ENCODE peak calls at places on chromosomes 13 and 19, in four cellular contexts. M, R, Q and F are unnamed samples.
A peak's percentile ranks its signal among the peaks of the same experiment; 100 is the strongest.

GRCh38 chr13:98801626-98802418 is 49.4 kb upstream of the SLC15A1 start:
- DNase-seq in R (no peak), Q (no peak), M (no peak), F (no peak)

GRCh38 chr13:109572389-109572788 is 214.0 kb downstream of the IRS2 start:
- DNase-seq in M (no peak), R (no peak), Q (no peak), F (no peak)

GRCh38 chr19:30968210-30968609 is 381.0 kb downstream of the TSHZ3 start:
- DNase-seq in M (no peak), Q (peak; percentile 44), R (no peak), F (no peak)

GRCh38 chr13:113032291-113032690 is 63.3 kb downstream of the MCF2L start:
- DNase-seq in M (no peak), R (no peak), Q (no peak), F (no peak)

GRCh38 chr19:1855828-1856255 is 7.5 kb downstream of the KLF16 start:
- DNase-seq in M (no peak), Q (no peak), R (no peak), F (no peak)

GRCh38 chr13:33649212-33649917 is 168.6 kb upstream of the RFC3 start:
- DNase-seq in Q (no peak), R (no peak), M (peak; percentile 59), F (no peak)

GRCh38 chr19:46786236-46787039 is 2.0 kb downstream of the SLC1A5 start:
- DNase-seq in Q (peak; percentile 89), R (peak; percentile 42), M (peak; percentile 27), F (no peak)

GRCh38 chr19:4338441-4339350 is at the start of gene STAP2:
- DNase-seq in Q (peak; percentile 68), M (peak; percentile 78), R (no peak), F (no peak)

GRCh38 chr19:29491491-29491890 is 34.3 kb upstream of the VSTM2B start:
- DNase-seq in Q (no peak), R (no peak), M (no peak), F (no peak)

GRCh38 chr19:19643158-19644053 is at the start of gene GMIP:
- DNase-seq in Q (peak; percentile 78), M (peak; percentile 45), R (no peak), F (no peak)

GRCh38 chr19:413756-414420 is 4.9 kb upstream of the C2CD4C start:
- DNase-seq in Q (no peak), M (peak; percentile 19), R (no peak), F (no peak)

GRCh38 chr19:6947745-6948144 is 60.4 kb downstream of the ADGRE1 start:
- DNase-seq in R (no peak), Q (peak; percentile 97), M (no peak), F (peak; percentile 87)

GRCh38 chr13:83546476-83546875 is 335.8 kb downstream of the SLITRK1 start:
- DNase-seq in Q (no peak), M (no peak), R (no peak), F (no peak)

GRCh38 chr19:17450264-17451075 is 2.0 kb upstream of the TMEM221 start:
- DNase-seq in R (no peak), M (no peak), Q (peak; percentile 24), F (no peak)

GRCh38 chr13:113903361-113903760 is 39.5 kb upstream of the GAS6 start:
- DNase-seq in R (no peak), M (no peak), Q (no peak), F (no peak)

GRCh38 chr13:49731766-49732165 is 40.5 kb upstream of the EBPL start:
- DNase-seq in Q (no peak), M (no peak), R (no peak), F (no peak)

GRCh38 chr13:28866932-28867331 is 46.8 kb downstream of the MTUS2 start:
- DNase-seq in Q (no peak), R (no peak), M (no peak), F (no peak)

GRCh38 chr13:99582511-99582910 is 81.2 kb downstream of the TM9SF2 start:
- DNase-seq in M (no peak), Q (no peak), R (no peak), F (no peak)

GRCh38 chr13:112839347-112840105 is 129.5 kb upstream of the MCF2L start:
- DNase-seq in Q (no peak), M (no peak), R (no peak), F (no peak)

GRCh38 chr19:16594131-16594586 is 21.9 kb upstream of the SLC35E1 start:
- DNase-seq in M (no peak), R (no peak), Q (no peak), F (no peak)

GRCh38 chr19:41575998-41576397 is at the start of gene CEACAM21:
- DNase-seq in M (no peak), Q (peak; percentile 41), R (peak; percentile 62), F (no peak)

GRCh38 chr19:7504684-7505083 is 11.2 kb upstream of the ZNF358 start:
- DNase-seq in Q (no peak), M (no peak), R (no peak), F (no peak)

GRCh38 chr13:78410164-78410563 is 193.2 kb downstream of the POU4F1 start:
- DNase-seq in R (no peak), M (no peak), Q (no peak), F (no peak)

GRCh38 chr13:67408823-67409222 is 178.7 kb upstream of the PCDH9 start:
- DNase-seq in M (no peak), Q (no peak), R (peak; percentile 5), F (no peak)

GRCh38 chr19:4721196-4721595 is 2.4 kb downstream of the DPP9 start:
- DNase-seq in R (no peak), M (no peak), Q (no peak), F (no peak)

GRCh38 chr13:53873558-53873957 is 844.9 kb downstream of the OLFM4 start:
- DNase-seq in R (no peak), M (peak; percentile 83), Q (no peak), F (no peak)

GRCh38 chr19:2815923-2816322 is 3.7 kb upstream of the ZNF554 start:
- DNase-seq in Q (no peak), M (no peak), R (no peak), F (no peak)

GRCh38 chr19:40576181-40576584 is 490 bp upstream of the SHKBP1 start:
- DNase-seq in M (peak; percentile 38), Q (no peak), R (no peak), F (no peak)

GRCh38 chr19:3458595-3459284 is 21.6 kb downstream of the SMIM24 start:
- DNase-seq in R (no peak), Q (peak; percentile 59), M (no peak), F (no peak)

GRCh38 chr19:13833330-13834265 is 38.4 kb downstream of the ZSWIM4 start:
- DNase-seq in R (peak; percentile 84), Q (peak; percentile 97), M (peak; percentile 90), F (no peak)

GRCh38 chr13:21371011-21371410 is 88.1 kb downstream of the ZDHHC20 start:
- DNase-seq in Q (no peak), M (no peak), R (no peak), F (no peak)

GRCh38 chr19:10288662-10289166 is 1.0 kb upstream of the ICAM5 start:
- DNase-seq in M (peak; percentile 53), Q (peak; percentile 86), R (no peak), F (no peak)

GRCh38 chr19:58476498-58477015 is 405 bp downstream of the ZNF446 start:
- DNase-seq in R (no peak), M (peak; percentile 2), Q (no peak), F (no peak)